ENCODE peak calls at places on chromosomes 6 and 20, in six cellular contexts. One of them, this sample, is unnamed.

GRCh38 chr6:131555992-131556391 is 17.0 kb upstream of the ARG1 start:
- DNase-seq in GM10248: no peak
- DNase-seq in RWPE1: no peak
- DNase-seq in RWPE2: no peak
- DNase-seq in HFF-Myc: no peak
- DNase-seq in AG04450: no peak
- DNase-seq in this sample: no peak

GRCh38 chr20:58001381-58001780 is 227.1 kb downstream of the ANKRD60 start:
- DNase-seq in GM10248: no peak
- DNase-seq in RWPE1: no peak
- DNase-seq in RWPE2: no peak
- DNase-seq in HFF-Myc: no peak
- DNase-seq in AG04450: no peak
- DNase-seq in this sample: no peak

GRCh38 chr6:1481326-1481725 is 92.0 kb downstream of the FOXF2 start:
- DNase-seq in GM10248: no peak
- DNase-seq in RWPE1: peak
- DNase-seq in RWPE2: no peak
- DNase-seq in HFF-Myc: no peak
- DNase-seq in AG04450: peak
- DNase-seq in this sample: peak

GRCh38 chr6:45187841-45188240 is 140.3 kb upstream of the RUNX2 start:
- DNase-seq in GM10248: no peak
- DNase-seq in RWPE1: peak
- DNase-seq in RWPE2: no peak
- DNase-seq in HFF-Myc: peak
- DNase-seq in AG04450: peak
- DNase-seq in this sample: peak

GRCh38 chr6:46998436-46999017 is 43.6 kb downstream of the ADGRF1 start:
- DNase-seq in GM10248: no peak
- DNase-seq in RWPE1: no peak
- DNase-seq in RWPE2: no peak
- DNase-seq in HFF-Myc: no peak
- DNase-seq in AG04450: no peak
- DNase-seq in this sample: no peak

GRCh38 chr6:158194487-158195280 is 26.5 kb downstream of the GTF2H5 start:
- DNase-seq in GM10248: no peak
- DNase-seq in RWPE1: no peak
- DNase-seq in RWPE2: no peak
- DNase-seq in HFF-Myc: no peak
- DNase-seq in AG04450: no peak
- DNase-seq in this sample: no peak

GRCh38 chr6:48664850-48665249 is 553.9 kb upstream of the PTCHD4 start:
- DNase-seq in GM10248: no peak
- DNase-seq in RWPE1: no peak
- DNase-seq in RWPE2: no peak
- DNase-seq in HFF-Myc: peak
- DNase-seq in AG04450: peak
- DNase-seq in this sample: peak

GRCh38 chr20:5621305-5621704 is 128.9 kb upstream of the SHLD1 start:
- DNase-seq in GM10248: no peak
- DNase-seq in RWPE1: no peak
- DNase-seq in RWPE2: no peak
- DNase-seq in HFF-Myc: no peak
- DNase-seq in AG04450: no peak
- DNase-seq in this sample: no peak

GRCh38 chr6:149961728-149962425 is 1.9 kb upstream of the ULBP1 start:
- DNase-seq in GM10248: no peak
- DNase-seq in RWPE1: no peak
- DNase-seq in RWPE2: no peak
- DNase-seq in HFF-Myc: no peak
- DNase-seq in AG04450: no peak
- DNase-seq in this sample: no peak

GRCh38 chr6:166999845-167000253 is 652 bp downstream of the CEP43 start:
- DNase-seq in GM10248: no peak
- DNase-seq in RWPE1: no peak
- DNase-seq in RWPE2: no peak
- DNase-seq in HFF-Myc: no peak
- DNase-seq in AG04450: no peak
- DNase-seq in this sample: no peak

GRCh38 chr20:34704177-34705007 is at the start of gene TP53INP2:
- DNase-seq in GM10248: peak
- DNase-seq in RWPE1: peak
- DNase-seq in RWPE2: peak
- DNase-seq in HFF-Myc: peak
- DNase-seq in AG04450: peak
- DNase-seq in this sample: peak

GRCh38 chr20:34703573-34704176 is 469 bp upstream of the TP53INP2 start:
- DNase-seq in GM10248: no peak
- DNase-seq in RWPE1: no peak
- DNase-seq in RWPE2: no peak
- DNase-seq in HFF-Myc: no peak
- DNase-seq in AG04450: no peak
- DNase-seq in this sample: no peak

GRCh38 chr20:34706022-34706875 is 2.1 kb downstream of the TP53INP2 start:
- DNase-seq in GM10248: no peak
- DNase-seq in RWPE1: no peak
- DNase-seq in RWPE2: no peak
- DNase-seq in HFF-Myc: no peak
- DNase-seq in AG04450: no peak
- DNase-seq in this sample: no peak

GRCh38 chr20:34705383-34706021 is 1.4 kb downstream of the TP53INP2 start:
- DNase-seq in GM10248: no peak
- DNase-seq in RWPE1: peak
- DNase-seq in RWPE2: peak
- DNase-seq in HFF-Myc: no peak
- DNase-seq in AG04450: no peak
- DNase-seq in this sample: no peak

DNA sequence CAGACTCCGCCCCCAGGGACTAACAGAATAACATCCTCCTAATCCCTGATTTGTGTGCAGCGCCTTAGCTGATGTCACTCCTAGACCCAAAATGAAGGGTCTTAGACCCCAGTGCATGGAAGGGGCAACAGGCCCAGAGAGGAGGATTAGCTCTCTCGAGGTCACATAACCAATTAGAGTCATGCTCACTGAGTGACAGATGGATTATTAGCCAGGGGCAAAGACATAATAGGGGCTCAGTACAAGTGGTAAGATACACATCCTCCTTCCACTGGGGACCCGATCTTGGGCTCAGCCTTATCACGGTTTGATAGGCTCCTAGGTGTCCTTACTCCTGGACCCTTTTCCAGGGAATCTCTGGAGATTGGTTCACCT is 851 bp downstream of the TP53INP2 start:
- DNase-seq in GM10248: no peak
- DNase-seq in RWPE1: no peak
- DNase-seq in RWPE2: no peak
- DNase-seq in HFF-Myc: no peak
- DNase-seq in AG04450: no peak
- DNase-seq in this sample: no peak
- TF ChIP-seq CTCF in GM10248: no peak
- TF ChIP-seq CTCF in RWPE1: no peak
- TF ChIP-seq CTCF in RWPE2: no peak
- TF ChIP-seq CTCF in HFF-Myc: no peak
- TF ChIP-seq CTCF in AG04450: no peak
- TF ChIP-seq CTCF in this sample: no peak

GRCh38 chr20:34260208-34260942 is 19.2 kb downstream of the ASIP start:
- DNase-seq in GM10248: no peak
- DNase-seq in RWPE1: no peak
- DNase-seq in RWPE2: no peak
- DNase-seq in HFF-Myc: no peak
- DNase-seq in AG04450: no peak
- DNase-seq in this sample: no peak
- TF ChIP-seq CTCF in GM10248: no peak
- TF ChIP-seq CTCF in RWPE1: no peak
- TF ChIP-seq CTCF in RWPE2: no peak
- TF ChIP-seq CTCF in HFF-Myc: no peak
- TF ChIP-seq CTCF in AG04450: no peak
- TF ChIP-seq CTCF in this sample: no peak

GRCh38 chr6:85126448-85127178 is 323.3 kb upstream of the NT5E start:
- DNase-seq in GM10248: peak
- DNase-seq in RWPE1: peak
- DNase-seq in RWPE2: no peak
- DNase-seq in HFF-Myc: peak
- DNase-seq in AG04450: no peak
- DNase-seq in this sample: peak
- TF ChIP-seq CTCF in GM10248: peak
- TF ChIP-seq CTCF in RWPE1: peak
- TF ChIP-seq CTCF in RWPE2: peak
- TF ChIP-seq CTCF in HFF-Myc: peak
- TF ChIP-seq CTCF in AG04450: peak
- TF ChIP-seq CTCF in this sample: peak

DNA sequence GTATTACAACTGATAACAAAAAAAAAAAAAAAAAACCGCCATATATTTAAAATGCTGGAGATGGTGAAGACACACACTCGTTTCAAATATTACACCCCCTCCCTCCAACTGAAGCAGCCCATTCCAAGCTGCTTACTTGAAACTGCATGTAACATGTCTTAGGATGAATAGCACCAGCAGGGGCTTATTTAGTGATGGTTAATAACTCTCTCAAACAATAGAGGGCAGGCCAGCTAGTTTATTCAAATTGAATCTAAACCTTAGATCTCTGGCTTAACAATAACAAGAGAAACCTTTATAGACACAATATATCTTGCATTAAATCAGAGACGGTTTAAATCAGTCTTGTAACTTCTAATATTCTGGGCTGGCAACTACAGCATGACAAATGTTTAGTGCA is 9.3 kb upstream of the JPH2 start:
- DNase-seq in GM10248: no peak
- DNase-seq in RWPE1: peak
- DNase-seq in RWPE2: no peak
- DNase-seq in HFF-Myc: no peak
- DNase-seq in AG04450: no peak
- DNase-seq in this sample: no peak
- TF ChIP-seq CTCF in GM10248: no peak
- TF ChIP-seq CTCF in RWPE1: peak
- TF ChIP-seq CTCF in RWPE2: peak
- TF ChIP-seq CTCF in HFF-Myc: no peak
- TF ChIP-seq CTCF in AG04450: peak
- TF ChIP-seq CTCF in this sample: no peak

DNA sequence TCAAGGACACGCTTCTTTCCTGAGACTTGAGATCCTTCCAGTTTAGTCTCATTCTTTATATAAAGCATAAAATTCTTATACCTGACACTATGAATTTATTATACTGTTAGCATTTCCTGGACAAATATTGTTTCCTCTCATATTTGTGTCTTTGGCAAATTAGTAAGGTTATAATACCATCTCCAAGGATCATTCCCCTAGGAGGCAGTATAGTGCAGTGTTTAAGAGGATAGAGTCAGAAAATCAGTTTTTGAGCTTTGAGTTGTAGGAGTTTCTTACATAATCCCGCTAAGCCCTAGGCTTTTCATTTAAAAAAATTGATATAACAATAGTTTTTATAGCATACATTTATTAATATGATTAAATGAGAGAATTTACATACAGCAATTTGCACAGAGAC is 510.8 kb downstream of the TENT5A start:
- DNase-seq in GM10248: no peak
- DNase-seq in RWPE1: no peak
- DNase-seq in RWPE2: no peak
- DNase-seq in HFF-Myc: peak
- DNase-seq in AG04450: peak
- DNase-seq in this sample: no peak
- TF ChIP-seq CTCF in GM10248: no peak
- TF ChIP-seq CTCF in RWPE1: no peak
- TF ChIP-seq CTCF in RWPE2: peak
- TF ChIP-seq CTCF in HFF-Myc: peak
- TF ChIP-seq CTCF in AG04450: peak
- TF ChIP-seq CTCF in this sample: peak

DNA sequence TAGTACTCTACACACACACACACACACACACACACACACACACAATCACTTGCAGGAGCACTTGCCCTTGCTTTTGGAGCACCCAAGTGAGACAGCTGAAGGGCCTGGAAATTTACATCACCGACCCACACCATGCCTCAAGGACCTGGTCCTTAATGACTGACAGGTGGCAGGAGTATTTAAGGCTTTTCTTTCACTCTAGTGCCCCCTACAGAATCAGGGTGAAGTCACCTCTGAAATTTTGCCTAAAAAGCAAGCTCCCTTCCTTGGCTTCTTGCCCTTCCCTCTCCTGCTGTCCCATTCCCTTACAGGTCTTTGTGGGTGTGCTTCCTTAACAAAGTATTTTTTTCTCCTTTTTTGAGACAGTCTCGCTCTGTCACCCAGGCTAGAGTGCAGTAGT is 353.5 kb upstream of the IRAK1BP1 start:
- DNase-seq in GM10248: peak
- DNase-seq in RWPE1: no peak
- DNase-seq in RWPE2: no peak
- DNase-seq in HFF-Myc: no peak
- DNase-seq in AG04450: no peak
- DNase-seq in this sample: no peak
- TF ChIP-seq CTCF in GM10248: no peak
- TF ChIP-seq CTCF in RWPE1: no peak
- TF ChIP-seq CTCF in RWPE2: no peak
- TF ChIP-seq CTCF in HFF-Myc: no peak
- TF ChIP-seq CTCF in AG04450: no peak
- TF ChIP-seq CTCF in this sample: no peak

GRCh38 chr20:51928931-51929330 is 126.6 kb upstream of the SALL4 start:
- DNase-seq in GM10248: no peak
- DNase-seq in RWPE1: no peak
- DNase-seq in RWPE2: no peak
- DNase-seq in HFF-Myc: no peak
- DNase-seq in AG04450: no peak
- DNase-seq in this sample: no peak
- TF ChIP-seq CTCF in GM10248: no peak
- TF ChIP-seq CTCF in RWPE1: no peak
- TF ChIP-seq CTCF in RWPE2: no peak
- TF ChIP-seq CTCF in HFF-Myc: no peak
- TF ChIP-seq CTCF in AG04450: no peak
- TF ChIP-seq CTCF in this sample: no peak

DNA sequence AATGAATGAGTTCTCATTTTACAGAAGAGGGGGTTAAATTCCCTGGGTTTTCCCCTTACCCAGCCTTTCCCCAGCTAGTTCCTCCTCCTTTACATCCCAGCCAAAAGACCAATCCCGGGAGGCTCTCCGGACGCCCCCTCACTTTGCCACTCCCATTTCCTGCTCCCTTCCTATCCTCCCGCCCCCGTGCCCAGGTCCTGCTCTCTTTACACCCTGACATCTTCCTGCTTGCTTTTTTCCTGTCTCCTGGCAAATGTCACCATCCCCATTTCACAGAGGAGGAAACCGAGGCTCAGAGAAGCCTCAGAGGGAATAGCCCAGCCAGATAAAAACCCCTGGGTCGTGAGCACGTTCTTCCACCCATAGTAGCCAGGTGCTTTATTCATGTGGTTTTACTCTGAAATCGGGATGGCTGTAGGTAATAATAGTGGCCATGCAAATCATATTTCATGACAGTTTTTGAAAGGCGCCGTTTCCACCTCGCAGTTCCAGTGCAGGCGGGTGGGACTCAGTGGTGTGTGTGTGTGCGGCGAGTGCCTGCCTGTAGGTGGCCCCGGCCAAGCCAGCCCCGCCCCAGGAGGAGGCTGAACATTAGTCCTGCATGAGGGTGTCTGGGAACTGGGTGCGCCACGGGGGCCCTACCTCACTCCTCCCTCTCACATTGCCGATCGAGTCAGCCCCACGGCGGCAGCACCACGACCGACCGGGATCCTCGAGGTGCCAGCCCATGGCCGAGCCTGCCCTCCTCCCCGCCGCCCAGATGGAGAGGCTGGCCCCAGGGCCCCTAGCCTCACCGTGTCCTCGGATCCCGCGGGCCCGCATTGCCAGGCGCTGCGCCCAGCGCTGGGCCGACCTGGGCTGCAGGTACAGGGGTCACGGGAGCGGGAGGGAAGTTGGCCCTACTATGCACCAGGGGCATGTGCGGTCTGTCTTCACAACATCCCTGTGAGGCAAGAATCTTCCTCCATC is at the start of gene ARHGAP40:
- DNase-seq in GM10248: peak
- DNase-seq in RWPE1: peak
- DNase-seq in RWPE2: peak
- DNase-seq in HFF-Myc: no peak
- DNase-seq in AG04450: no peak
- DNase-seq in this sample: no peak
- TF ChIP-seq CTCF in GM10248: no peak
- TF ChIP-seq CTCF in RWPE1: no peak
- TF ChIP-seq CTCF in RWPE2: peak
- TF ChIP-seq CTCF in HFF-Myc: no peak
- TF ChIP-seq CTCF in AG04450: peak
- TF ChIP-seq CTCF in this sample: peak